ENCODE peak calls at places on chromosome 4, in eight cellular contexts. One of them, this sample, is unnamed.

GRCh38 chr4:3412257-3413020 is 29.3 kb upstream of the HGFAC start:
- DNase-seq in Peyer's patch: peak; percentile 34
- DNase-seq in transverse colon: no peak
- DNase-seq in A549: no peak
- DNase-seq in prostate gland: no peak
- DNase-seq in H54: no peak
- DNase-seq in sigmoid colon: peak; percentile 42
- DNase-seq in IMR-90: no peak
- DNase-seq in this sample: peak; percentile 28

GRCh38 chr4:8451440-8452182 is 11.0 kb downstream of the TRMT44 start:
- DNase-seq in H54: no peak
- DNase-seq in prostate gland: peak; percentile 60
- DNase-seq in A549: no peak
- DNase-seq in IMR-90: no peak
- DNase-seq in transverse colon: no peak
- DNase-seq in sigmoid colon: no peak
- DNase-seq in Peyer's patch: no peak
- DNase-seq in this sample: no peak

GRCh38 chr4:87540176-87541058 is 11.2 kb upstream of the SPARCL1 start:
- DNase-seq in H54: no peak
- DNase-seq in Peyer's patch: no peak
- DNase-seq in sigmoid colon: peak; percentile 90
- DNase-seq in IMR-90: peak; percentile 56
- DNase-seq in prostate gland: no peak
- DNase-seq in A549: no peak
- DNase-seq in transverse colon: peak; percentile 25
- DNase-seq in this sample: no peak

GRCh38 chr4:41400296-41400695 is 137.7 kb upstream of the LIMCH1 start:
- DNase-seq in prostate gland: no peak
- DNase-seq in A549: no peak
- DNase-seq in Peyer's patch: no peak
- DNase-seq in IMR-90: no peak
- DNase-seq in transverse colon: no peak
- DNase-seq in H54: no peak
- DNase-seq in sigmoid colon: no peak
- DNase-seq in this sample: no peak

GRCh38 chr4:10093801-10094552 is 22.6 kb downstream of the WDR1 start:
- DNase-seq in H54: no peak
- DNase-seq in transverse colon: no peak
- DNase-seq in A549: no peak
- DNase-seq in Peyer's patch: no peak
- DNase-seq in prostate gland: no peak
- DNase-seq in IMR-90: peak; percentile 89
- DNase-seq in sigmoid colon: no peak
- DNase-seq in this sample: no peak

GRCh38 chr4:185919107-185919506 is 107.1 kb upstream of the SORBS2 start:
- DNase-seq in IMR-90: no peak
- DNase-seq in H54: no peak
- DNase-seq in prostate gland: no peak
- DNase-seq in transverse colon: no peak
- DNase-seq in sigmoid colon: no peak
- DNase-seq in Peyer's patch: no peak
- DNase-seq in A549: no peak
- DNase-seq in this sample: no peak

GRCh38 chr4:165328101-165328425 is 594 bp downstream of the MSMO1 start:
- DNase-seq in H54: no peak
- DNase-seq in prostate gland: no peak
- DNase-seq in Peyer's patch: no peak
- DNase-seq in transverse colon: no peak
- DNase-seq in A549: no peak
- DNase-seq in IMR-90: no peak
- DNase-seq in sigmoid colon: no peak
- DNase-seq in this sample: no peak

GRCh38 chr4:168866635-168867034 is 143.4 kb downstream of the CBR4 start:
- DNase-seq in A549: no peak
- DNase-seq in IMR-90: no peak
- DNase-seq in H54: no peak
- DNase-seq in transverse colon: no peak
- DNase-seq in sigmoid colon: no peak
- DNase-seq in Peyer's patch: no peak
- DNase-seq in prostate gland: no peak
- DNase-seq in this sample: no peak

GRCh38 chr4:20176881-20177280 is 74.8 kb upstream of the SLIT2 start:
- DNase-seq in transverse colon: no peak
- DNase-seq in A549: no peak
- DNase-seq in Peyer's patch: no peak
- DNase-seq in H54: no peak
- DNase-seq in IMR-90: peak; percentile 34
- DNase-seq in sigmoid colon: no peak
- DNase-seq in prostate gland: no peak
- DNase-seq in this sample: no peak

GRCh38 chr4:123580981-123581664 is 184.5 kb downstream of the SPRY1 start:
- DNase-seq in sigmoid colon: no peak
- DNase-seq in Peyer's patch: no peak
- DNase-seq in prostate gland: no peak
- DNase-seq in transverse colon: no peak
- DNase-seq in A549: no peak
- DNase-seq in IMR-90: no peak
- DNase-seq in H54: no peak
- DNase-seq in this sample: no peak

GRCh38 chr4:186192068-186192751 is 843 bp downstream of the CYP4V2 start:
- DNase-seq in transverse colon: peak; percentile 57
- DNase-seq in H54: peak; percentile 8
- DNase-seq in Peyer's patch: peak; percentile 73
- DNase-seq in sigmoid colon: peak; percentile 81
- DNase-seq in A549: peak; percentile 23
- DNase-seq in prostate gland: peak; percentile 20
- DNase-seq in IMR-90: peak; percentile 48
- DNase-seq in this sample: peak; percentile 57

GRCh38 chr4:1233641-1234277 is 15.2 kb downstream of the CTBP1 start:
- DNase-seq in H54: no peak
- DNase-seq in IMR-90: peak; percentile 34
- DNase-seq in transverse colon: no peak
- DNase-seq in prostate gland: no peak
- DNase-seq in sigmoid colon: peak; percentile 89
- DNase-seq in A549: no peak
- DNase-seq in Peyer's patch: no peak
- DNase-seq in this sample: peak; percentile 60

GRCh38 chr4:174550541-174550940 is 28.3 kb upstream of the HPGD start:
- DNase-seq in A549: no peak
- DNase-seq in prostate gland: no peak
- DNase-seq in IMR-90: no peak
- DNase-seq in transverse colon: no peak
- DNase-seq in Peyer's patch: no peak
- DNase-seq in sigmoid colon: no peak
- DNase-seq in H54: no peak
- DNase-seq in this sample: no peak

GRCh38 chr4:17805580-17805979 is 5.0 kb downstream of the DCAF16 start:
- DNase-seq in Peyer's patch: no peak
- DNase-seq in prostate gland: no peak
- DNase-seq in A549: no peak
- DNase-seq in sigmoid colon: no peak
- DNase-seq in H54: no peak
- DNase-seq in IMR-90: no peak
- DNase-seq in transverse colon: no peak
- DNase-seq in this sample: no peak

GRCh38 chr4:60683953-60684352 is 516.2 kb upstream of the ADGRL3 start:
- DNase-seq in Peyer's patch: no peak
- DNase-seq in prostate gland: no peak
- DNase-seq in H54: no peak
- DNase-seq in IMR-90: peak; percentile 94
- DNase-seq in A549: no peak
- DNase-seq in sigmoid colon: no peak
- DNase-seq in transverse colon: no peak
- DNase-seq in this sample: no peak

GRCh38 chr4:94126669-94127068 is 81.0 kb upstream of the SMARCAD1 start:
- DNase-seq in prostate gland: no peak
- DNase-seq in IMR-90: no peak
- DNase-seq in Peyer's patch: no peak
- DNase-seq in H54: no peak
- DNase-seq in transverse colon: no peak
- DNase-seq in A549: no peak
- DNase-seq in sigmoid colon: no peak
- DNase-seq in this sample: no peak

GRCh38 chr4:149238097-149238496 is 577.5 kb downstream of the IQCM start:
- DNase-seq in IMR-90: no peak
- DNase-seq in prostate gland: no peak
- DNase-seq in transverse colon: no peak
- DNase-seq in Peyer's patch: no peak
- DNase-seq in H54: no peak
- DNase-seq in A549: no peak
- DNase-seq in sigmoid colon: no peak
- DNase-seq in this sample: no peak

GRCh38 chr4:77196866-77197265 is 39.9 kb downstream of the CCNG2 start:
- DNase-seq in IMR-90: no peak
- DNase-seq in transverse colon: no peak
- DNase-seq in A549: no peak
- DNase-seq in H54: no peak
- DNase-seq in sigmoid colon: no peak
- DNase-seq in prostate gland: no peak
- DNase-seq in Peyer's patch: no peak
- DNase-seq in this sample: no peak

GRCh38 chr4:77193046-77193445 is 36.0 kb downstream of the CCNG2 start:
- DNase-seq in A549: no peak
- DNase-seq in transverse colon: no peak
- DNase-seq in prostate gland: no peak
- DNase-seq in Peyer's patch: no peak
- DNase-seq in IMR-90: no peak
- DNase-seq in sigmoid colon: no peak
- DNase-seq in H54: no peak
- DNase-seq in this sample: no peak

GRCh38 chr4:77194366-77194765 is 37.4 kb downstream of the CCNG2 start:
- DNase-seq in H54: no peak
- DNase-seq in IMR-90: no peak
- DNase-seq in prostate gland: no peak
- DNase-seq in transverse colon: no peak
- DNase-seq in sigmoid colon: no peak
- DNase-seq in A549: no peak
- DNase-seq in Peyer's patch: no peak
- DNase-seq in this sample: no peak

GRCh38 chr4:77194989-77195388 is 38.0 kb downstream of the CCNG2 start:
- DNase-seq in A549: no peak
- DNase-seq in Peyer's patch: no peak
- DNase-seq in prostate gland: no peak
- DNase-seq in IMR-90: no peak
- DNase-seq in transverse colon: no peak
- DNase-seq in sigmoid colon: no peak
- DNase-seq in H54: no peak
- DNase-seq in this sample: no peak

GRCh38 chr4:77193511-77194236 is 36.7 kb downstream of the CCNG2 start:
- DNase-seq in A549: no peak
- DNase-seq in Peyer's patch: peak; percentile 93
- DNase-seq in transverse colon: peak; percentile 75
- DNase-seq in IMR-90: no peak
- DNase-seq in H54: no peak
- DNase-seq in sigmoid colon: peak; percentile 66
- DNase-seq in prostate gland: no peak
- DNase-seq in this sample: no peak
- TF ChIP-seq POLR2A in A549: no peak
- TF ChIP-seq POLR2A in Peyer's patch: no peak
- TF ChIP-seq POLR2A in transverse colon: peak; percentile 21
- TF ChIP-seq POLR2A in IMR-90: no peak
- TF ChIP-seq POLR2A in H54: no peak
- TF ChIP-seq POLR2A in sigmoid colon: no peak
- TF ChIP-seq POLR2A in prostate gland: no peak
- TF ChIP-seq POLR2A in this sample: no peak

GRCh38 chr4:25378130-25378743 is 1.2 kb downstream of the ANAPC4 start:
- DNase-seq in sigmoid colon: no peak
- DNase-seq in H54: no peak
- DNase-seq in A549: no peak
- DNase-seq in transverse colon: no peak
- DNase-seq in IMR-90: no peak
- DNase-seq in prostate gland: no peak
- DNase-seq in Peyer's patch: no peak
- DNase-seq in this sample: no peak
- TF ChIP-seq POLR2A in sigmoid colon: no peak
- TF ChIP-seq POLR2A in H54: no peak
- TF ChIP-seq POLR2A in A549: no peak
- TF ChIP-seq POLR2A in transverse colon: no peak
- TF ChIP-seq POLR2A in IMR-90: no peak
- TF ChIP-seq POLR2A in prostate gland: no peak
- TF ChIP-seq POLR2A in Peyer's patch: no peak
- TF ChIP-seq POLR2A in this sample: no peak

GRCh38 chr4:84966382-84967291 is at the start of gene WDFY3:
- DNase-seq in sigmoid colon: peak; percentile 94
- DNase-seq in IMR-90: peak; percentile 89
- DNase-seq in prostate gland: peak; percentile 86
- DNase-seq in A549: peak; percentile 82
- DNase-seq in Peyer's patch: peak; percentile 82
- DNase-seq in transverse colon: peak; percentile 81
- DNase-seq in H54: peak; percentile 68
- DNase-seq in this sample: peak; percentile 83
- TF ChIP-seq POLR2A in sigmoid colon: peak; percentile 47
- TF ChIP-seq POLR2A in IMR-90: peak; percentile 53
- TF ChIP-seq POLR2A in prostate gland: peak; percentile 81
- TF ChIP-seq POLR2A in A549: peak; percentile 71
- TF ChIP-seq POLR2A in Peyer's patch: peak; percentile 52
- TF ChIP-seq POLR2A in transverse colon: peak; percentile 69
- TF ChIP-seq POLR2A in H54: peak; percentile 76
- TF ChIP-seq POLR2A in this sample: peak; percentile 58

GRCh38 chr4:109730294-109731051 is 603 bp upstream of the PLA2G12A start:
- DNase-seq in H54: peak; percentile 34
- DNase-seq in prostate gland: peak; percentile 53
- DNase-seq in sigmoid colon: peak; percentile 82
- DNase-seq in IMR-90: peak; percentile 56
- DNase-seq in Peyer's patch: peak; percentile 74
- DNase-seq in transverse colon: peak; percentile 68
- DNase-seq in A549: peak; percentile 25
- DNase-seq in this sample: peak; percentile 69

GRCh38 chr4:109729155-109729562 is 711 bp downstream of the PLA2G12A start:
- DNase-seq in prostate gland: no peak
- DNase-seq in A549: peak; percentile 1
- DNase-seq in Peyer's patch: no peak
- DNase-seq in IMR-90: peak; percentile 7
- DNase-seq in H54: no peak
- DNase-seq in transverse colon: no peak
- DNase-seq in sigmoid colon: no peak
- DNase-seq in this sample: no peak

GRCh38 chr4:109733728-109734127 is 3.9 kb upstream of the PLA2G12A start:
- DNase-seq in Peyer's patch: no peak
- DNase-seq in transverse colon: no peak
- DNase-seq in sigmoid colon: no peak
- DNase-seq in A549: no peak
- DNase-seq in IMR-90: no peak
- DNase-seq in H54: no peak
- DNase-seq in prostate gland: no peak
- DNase-seq in this sample: no peak

GRCh38 chr4:109728385-109728784 is 1.5 kb downstream of the PLA2G12A start:
- DNase-seq in prostate gland: no peak
- DNase-seq in Peyer's patch: no peak
- DNase-seq in H54: no peak
- DNase-seq in transverse colon: no peak
- DNase-seq in sigmoid colon: no peak
- DNase-seq in A549: no peak
- DNase-seq in IMR-90: no peak
- DNase-seq in this sample: no peak

GRCh38 chr4:109729563-109730293 is at the start of gene PLA2G12A:
- DNase-seq in A549: peak; percentile 38
- DNase-seq in IMR-90: peak; percentile 34
- DNase-seq in prostate gland: peak; percentile 91
- DNase-seq in sigmoid colon: peak; percentile 79
- DNase-seq in transverse colon: peak; percentile 89
- DNase-seq in H54: peak; percentile 54
- DNase-seq in Peyer's patch: peak; percentile 92
- DNase-seq in this sample: peak; percentile 63
- TF ChIP-seq POLR2A in A549: peak; percentile 81
- TF ChIP-seq POLR2A in IMR-90: no peak
- TF ChIP-seq POLR2A in prostate gland: peak; percentile 89
- TF ChIP-seq POLR2A in sigmoid colon: no peak
- TF ChIP-seq POLR2A in transverse colon: peak; percentile 78
- TF ChIP-seq POLR2A in H54: peak; percentile 75
- TF ChIP-seq POLR2A in Peyer's patch: peak; percentile 85
- TF ChIP-seq POLR2A in this sample: peak; percentile 52